ENCODE peak calls at places on chromosome 22, in eight cellular contexts. One of them, this sample, is unnamed.

GRCh38 chr22:45329536-45329936 is 19.8 kb downstream of the FAM118A start:
- DNase-seq in thoracic aorta: no peak
- DNase-seq in upper lobe of right lung: no peak
- DNase-seq in stimulated activated CD4-positive, alpha-beta T cell treated with anti-CD3 and anti-CD28 coated beads, Interleukin-4, amount 100 ng/mL, for 48 hours: no peak
- DNase-seq in activated CD8-positive, alpha-beta memory T cell treated with anti-CD3 and anti-CD28 coated beads, Interleukin-2, amount 50 U/mL, for 48 hours: no peak
- DNase-seq in fibroblast of lung: no peak
- DNase-seq in activated naive CD4-positive, alpha-beta T cell: no peak
- DNase-seq in stimulated activated effector memory CD8-positive, alpha-beta T cell treated with anti-CD3 and anti-CD28 coated beads, Interleukin-12 subunit alpha, Interleukin-12 subunit beta, amount 100 ng/mL, for 72 hours: no peak
- DNase-seq in this sample: no peak

GRCh38 chr22:48357196-48357595 is 1470.5 kb downstream of the BRD1 start:
- DNase-seq in thoracic aorta: no peak
- DNase-seq in activated CD8-positive, alpha-beta memory T cell treated with anti-CD3 and anti-CD28 coated beads, Interleukin-2, amount 50 U/mL, for 48 hours: no peak
- DNase-seq in stimulated activated CD4-positive, alpha-beta T cell treated with anti-CD3 and anti-CD28 coated beads, Interleukin-4, amount 100 ng/mL, for 48 hours: no peak
- DNase-seq in upper lobe of right lung: peak; percentile 48
- DNase-seq in fibroblast of lung: no peak
- DNase-seq in stimulated activated effector memory CD8-positive, alpha-beta T cell treated with anti-CD3 and anti-CD28 coated beads, Interleukin-12 subunit alpha, Interleukin-12 subunit beta, amount 100 ng/mL, for 72 hours: no peak
- DNase-seq in activated naive CD4-positive, alpha-beta T cell: no peak
- DNase-seq in this sample: no peak

GRCh38 chr22:44037519-44038370 is 13.6 kb downstream of the PARVB start:
- DNase-seq in stimulated activated CD4-positive, alpha-beta T cell treated with anti-CD3 and anti-CD28 coated beads, Interleukin-4, amount 100 ng/mL, for 48 hours: no peak
- DNase-seq in fibroblast of lung: peak; percentile 96
- DNase-seq in thoracic aorta: no peak
- DNase-seq in activated CD8-positive, alpha-beta memory T cell treated with anti-CD3 and anti-CD28 coated beads, Interleukin-2, amount 50 U/mL, for 48 hours: no peak
- DNase-seq in upper lobe of right lung: no peak
- DNase-seq in activated naive CD4-positive, alpha-beta T cell: no peak
- DNase-seq in stimulated activated effector memory CD8-positive, alpha-beta T cell treated with anti-CD3 and anti-CD28 coated beads, Interleukin-12 subunit alpha, Interleukin-12 subunit beta, amount 100 ng/mL, for 72 hours: no peak
- DNase-seq in this sample: no peak

GRCh38 chr22:36331912-36332622 is 55.7 kb downstream of the MYH9 start:
- DNase-seq in stimulated activated CD4-positive, alpha-beta T cell treated with anti-CD3 and anti-CD28 coated beads, Interleukin-4, amount 100 ng/mL, for 48 hours: peak; percentile 47
- DNase-seq in activated CD8-positive, alpha-beta memory T cell treated with anti-CD3 and anti-CD28 coated beads, Interleukin-2, amount 50 U/mL, for 48 hours: peak; percentile 80
- DNase-seq in thoracic aorta: no peak
- DNase-seq in fibroblast of lung: peak; percentile 60
- DNase-seq in upper lobe of right lung: peak; percentile 82
- DNase-seq in stimulated activated effector memory CD8-positive, alpha-beta T cell treated with anti-CD3 and anti-CD28 coated beads, Interleukin-12 subunit alpha, Interleukin-12 subunit beta, amount 100 ng/mL, for 72 hours: peak; percentile 87
- DNase-seq in activated naive CD4-positive, alpha-beta T cell: peak; percentile 34
- DNase-seq in this sample: peak; percentile 44

GRCh38 chr22:49538006-49538405 is 289.7 kb downstream of the BRD1 start:
- DNase-seq in stimulated activated CD4-positive, alpha-beta T cell treated with anti-CD3 and anti-CD28 coated beads, Interleukin-4, amount 100 ng/mL, for 48 hours: no peak
- DNase-seq in activated naive CD4-positive, alpha-beta T cell: no peak
- DNase-seq in thoracic aorta: no peak
- DNase-seq in fibroblast of lung: no peak
- DNase-seq in stimulated activated effector memory CD8-positive, alpha-beta T cell treated with anti-CD3 and anti-CD28 coated beads, Interleukin-12 subunit alpha, Interleukin-12 subunit beta, amount 100 ng/mL, for 72 hours: no peak
- DNase-seq in activated CD8-positive, alpha-beta memory T cell treated with anti-CD3 and anti-CD28 coated beads, Interleukin-2, amount 50 U/mL, for 48 hours: no peak
- DNase-seq in upper lobe of right lung: peak; percentile 20
- DNase-seq in this sample: no peak

GRCh38 chr22:21796863-21797262 is 61.3 kb upstream of the YPEL1 start:
- DNase-seq in upper lobe of right lung: no peak
- DNase-seq in activated naive CD4-positive, alpha-beta T cell: no peak
- DNase-seq in activated CD8-positive, alpha-beta memory T cell treated with anti-CD3 and anti-CD28 coated beads, Interleukin-2, amount 50 U/mL, for 48 hours: no peak
- DNase-seq in fibroblast of lung: no peak
- DNase-seq in stimulated activated effector memory CD8-positive, alpha-beta T cell treated with anti-CD3 and anti-CD28 coated beads, Interleukin-12 subunit alpha, Interleukin-12 subunit beta, amount 100 ng/mL, for 72 hours: no peak
- DNase-seq in thoracic aorta: no peak
- DNase-seq in stimulated activated CD4-positive, alpha-beta T cell treated with anti-CD3 and anti-CD28 coated beads, Interleukin-4, amount 100 ng/mL, for 48 hours: no peak
- DNase-seq in this sample: no peak

GRCh38 chr22:31676700-31677099 is 14.7 kb upstream of the PISD start:
- DNase-seq in fibroblast of lung: peak; percentile 93
- DNase-seq in stimulated activated effector memory CD8-positive, alpha-beta T cell treated with anti-CD3 and anti-CD28 coated beads, Interleukin-12 subunit alpha, Interleukin-12 subunit beta, amount 100 ng/mL, for 72 hours: peak; percentile 93
- DNase-seq in activated CD8-positive, alpha-beta memory T cell treated with anti-CD3 and anti-CD28 coated beads, Interleukin-2, amount 50 U/mL, for 48 hours: peak; percentile 94
- DNase-seq in thoracic aorta: peak; percentile 91
- DNase-seq in activated naive CD4-positive, alpha-beta T cell: peak; percentile 76
- DNase-seq in upper lobe of right lung: peak; percentile 98
- DNase-seq in stimulated activated CD4-positive, alpha-beta T cell treated with anti-CD3 and anti-CD28 coated beads, Interleukin-4, amount 100 ng/mL, for 48 hours: peak; percentile 91
- DNase-seq in this sample: peak; percentile 92

GRCh38 chr22:49011379-49011768 is 816.3 kb downstream of the BRD1 start:
- DNase-seq in fibroblast of lung: no peak
- DNase-seq in activated naive CD4-positive, alpha-beta T cell: no peak
- DNase-seq in thoracic aorta: no peak
- DNase-seq in stimulated activated CD4-positive, alpha-beta T cell treated with anti-CD3 and anti-CD28 coated beads, Interleukin-4, amount 100 ng/mL, for 48 hours: no peak
- DNase-seq in stimulated activated effector memory CD8-positive, alpha-beta T cell treated with anti-CD3 and anti-CD28 coated beads, Interleukin-12 subunit alpha, Interleukin-12 subunit beta, amount 100 ng/mL, for 72 hours: peak; percentile 22
- DNase-seq in upper lobe of right lung: no peak
- DNase-seq in activated CD8-positive, alpha-beta memory T cell treated with anti-CD3 and anti-CD28 coated beads, Interleukin-2, amount 50 U/mL, for 48 hours: peak; percentile 20
- DNase-seq in this sample: no peak

GRCh38 chr22:29300807-29301601 is 5.4 kb upstream of the GAS2L1 start:
- DNase-seq in thoracic aorta: no peak
- DNase-seq in activated naive CD4-positive, alpha-beta T cell: no peak
- DNase-seq in activated CD8-positive, alpha-beta memory T cell treated with anti-CD3 and anti-CD28 coated beads, Interleukin-2, amount 50 U/mL, for 48 hours: peak; percentile 62
- DNase-seq in fibroblast of lung: no peak
- DNase-seq in stimulated activated effector memory CD8-positive, alpha-beta T cell treated with anti-CD3 and anti-CD28 coated beads, Interleukin-12 subunit alpha, Interleukin-12 subunit beta, amount 100 ng/mL, for 72 hours: no peak
- DNase-seq in upper lobe of right lung: no peak
- DNase-seq in stimulated activated CD4-positive, alpha-beta T cell treated with anti-CD3 and anti-CD28 coated beads, Interleukin-4, amount 100 ng/mL, for 48 hours: no peak
- DNase-seq in this sample: no peak

GRCh38 chr22:39308614-39309363 is 10.6 kb downstream of the RPL3 start:
- DNase-seq in activated CD8-positive, alpha-beta memory T cell treated with anti-CD3 and anti-CD28 coated beads, Interleukin-2, amount 50 U/mL, for 48 hours: no peak
- DNase-seq in activated naive CD4-positive, alpha-beta T cell: no peak
- DNase-seq in stimulated activated effector memory CD8-positive, alpha-beta T cell treated with anti-CD3 and anti-CD28 coated beads, Interleukin-12 subunit alpha, Interleukin-12 subunit beta, amount 100 ng/mL, for 72 hours: no peak
- DNase-seq in fibroblast of lung: peak; percentile 90
- DNase-seq in stimulated activated CD4-positive, alpha-beta T cell treated with anti-CD3 and anti-CD28 coated beads, Interleukin-4, amount 100 ng/mL, for 48 hours: no peak
- DNase-seq in thoracic aorta: no peak
- DNase-seq in upper lobe of right lung: no peak
- DNase-seq in this sample: no peak

GRCh38 chr22:44439356-44440223 is 58.4 kb downstream of the RTL6 start:
- DNase-seq in activated CD8-positive, alpha-beta memory T cell treated with anti-CD3 and anti-CD28 coated beads, Interleukin-2, amount 50 U/mL, for 48 hours: no peak
- DNase-seq in stimulated activated CD4-positive, alpha-beta T cell treated with anti-CD3 and anti-CD28 coated beads, Interleukin-4, amount 100 ng/mL, for 48 hours: no peak
- DNase-seq in upper lobe of right lung: peak; percentile 20
- DNase-seq in thoracic aorta: no peak
- DNase-seq in stimulated activated effector memory CD8-positive, alpha-beta T cell treated with anti-CD3 and anti-CD28 coated beads, Interleukin-12 subunit alpha, Interleukin-12 subunit beta, amount 100 ng/mL, for 72 hours: no peak
- DNase-seq in fibroblast of lung: no peak
- DNase-seq in activated naive CD4-positive, alpha-beta T cell: no peak
- DNase-seq in this sample: no peak

GRCh38 chr22:36237462-36238347 is 1.6 kb downstream of the APOL2 start:
- DNase-seq in fibroblast of lung: no peak
- DNase-seq in activated naive CD4-positive, alpha-beta T cell: no peak
- DNase-seq in stimulated activated CD4-positive, alpha-beta T cell treated with anti-CD3 and anti-CD28 coated beads, Interleukin-4, amount 100 ng/mL, for 48 hours: no peak
- DNase-seq in thoracic aorta: no peak
- DNase-seq in upper lobe of right lung: no peak
- DNase-seq in stimulated activated effector memory CD8-positive, alpha-beta T cell treated with anti-CD3 and anti-CD28 coated beads, Interleukin-12 subunit alpha, Interleukin-12 subunit beta, amount 100 ng/mL, for 72 hours: no peak
- DNase-seq in activated CD8-positive, alpha-beta memory T cell treated with anti-CD3 and anti-CD28 coated beads, Interleukin-2, amount 50 U/mL, for 48 hours: no peak
- DNase-seq in this sample: no peak

GRCh38 chr22:41963453-41964105 is 5.7 kb upstream of the SEPTIN3 start:
- DNase-seq in upper lobe of right lung: peak; percentile 81
- DNase-seq in stimulated activated effector memory CD8-positive, alpha-beta T cell treated with anti-CD3 and anti-CD28 coated beads, Interleukin-12 subunit alpha, Interleukin-12 subunit beta, amount 100 ng/mL, for 72 hours: no peak
- DNase-seq in fibroblast of lung: peak; percentile 60
- DNase-seq in thoracic aorta: no peak
- DNase-seq in activated CD8-positive, alpha-beta memory T cell treated with anti-CD3 and anti-CD28 coated beads, Interleukin-2, amount 50 U/mL, for 48 hours: no peak
- DNase-seq in stimulated activated CD4-positive, alpha-beta T cell treated with anti-CD3 and anti-CD28 coated beads, Interleukin-4, amount 100 ng/mL, for 48 hours: no peak
- DNase-seq in activated naive CD4-positive, alpha-beta T cell: no peak
- DNase-seq in this sample: no peak

GRCh38 chr22:33864723-33865130 is 55.5 kb downstream of the LARGE1 start:
- DNase-seq in upper lobe of right lung: no peak
- DNase-seq in stimulated activated CD4-positive, alpha-beta T cell treated with anti-CD3 and anti-CD28 coated beads, Interleukin-4, amount 100 ng/mL, for 48 hours: no peak
- DNase-seq in activated naive CD4-positive, alpha-beta T cell: no peak
- DNase-seq in stimulated activated effector memory CD8-positive, alpha-beta T cell treated with anti-CD3 and anti-CD28 coated beads, Interleukin-12 subunit alpha, Interleukin-12 subunit beta, amount 100 ng/mL, for 72 hours: no peak
- DNase-seq in fibroblast of lung: no peak
- DNase-seq in activated CD8-positive, alpha-beta memory T cell treated with anti-CD3 and anti-CD28 coated beads, Interleukin-2, amount 50 U/mL, for 48 hours: no peak
- DNase-seq in thoracic aorta: no peak
- DNase-seq in this sample: no peak

GRCh38 chr22:48934446-48934845 is 893.2 kb downstream of the BRD1 start:
- DNase-seq in stimulated activated CD4-positive, alpha-beta T cell treated with anti-CD3 and anti-CD28 coated beads, Interleukin-4, amount 100 ng/mL, for 48 hours: no peak
- DNase-seq in stimulated activated effector memory CD8-positive, alpha-beta T cell treated with anti-CD3 and anti-CD28 coated beads, Interleukin-12 subunit alpha, Interleukin-12 subunit beta, amount 100 ng/mL, for 72 hours: no peak
- DNase-seq in activated naive CD4-positive, alpha-beta T cell: no peak
- DNase-seq in fibroblast of lung: no peak
- DNase-seq in upper lobe of right lung: no peak
- DNase-seq in activated CD8-positive, alpha-beta memory T cell treated with anti-CD3 and anti-CD28 coated beads, Interleukin-2, amount 50 U/mL, for 48 hours: no peak
- DNase-seq in thoracic aorta: no peak
- DNase-seq in this sample: no peak

GRCh38 chr22:25081409-25081824 is 118.2 kb upstream of the CRYBB3 start:
- DNase-seq in stimulated activated CD4-positive, alpha-beta T cell treated with anti-CD3 and anti-CD28 coated beads, Interleukin-4, amount 100 ng/mL, for 48 hours: peak; percentile 55
- DNase-seq in upper lobe of right lung: no peak
- DNase-seq in fibroblast of lung: no peak
- DNase-seq in activated CD8-positive, alpha-beta memory T cell treated with anti-CD3 and anti-CD28 coated beads, Interleukin-2, amount 50 U/mL, for 48 hours: no peak
- DNase-seq in thoracic aorta: no peak
- DNase-seq in stimulated activated effector memory CD8-positive, alpha-beta T cell treated with anti-CD3 and anti-CD28 coated beads, Interleukin-12 subunit alpha, Interleukin-12 subunit beta, amount 100 ng/mL, for 72 hours: no peak
- DNase-seq in activated naive CD4-positive, alpha-beta T cell: peak; percentile 18
- DNase-seq in this sample: peak; percentile 22

GRCh38 chr22:20155330-20156041 is 4.6 kb upstream of the CCDC188 start:
- DNase-seq in activated naive CD4-positive, alpha-beta T cell: no peak
- DNase-seq in activated CD8-positive, alpha-beta memory T cell treated with anti-CD3 and anti-CD28 coated beads, Interleukin-2, amount 50 U/mL, for 48 hours: no peak
- DNase-seq in upper lobe of right lung: no peak
- DNase-seq in stimulated activated effector memory CD8-positive, alpha-beta T cell treated with anti-CD3 and anti-CD28 coated beads, Interleukin-12 subunit alpha, Interleukin-12 subunit beta, amount 100 ng/mL, for 72 hours: no peak
- DNase-seq in fibroblast of lung: peak; percentile 73
- DNase-seq in stimulated activated CD4-positive, alpha-beta T cell treated with anti-CD3 and anti-CD28 coated beads, Interleukin-4, amount 100 ng/mL, for 48 hours: no peak
- DNase-seq in thoracic aorta: no peak
- DNase-seq in this sample: no peak

GRCh38 chr22:35552846-35553245 is 12.2 kb downstream of the RASD2 start:
- DNase-seq in stimulated activated effector memory CD8-positive, alpha-beta T cell treated with anti-CD3 and anti-CD28 coated beads, Interleukin-12 subunit alpha, Interleukin-12 subunit beta, amount 100 ng/mL, for 72 hours: no peak
- DNase-seq in upper lobe of right lung: no peak
- DNase-seq in activated naive CD4-positive, alpha-beta T cell: no peak
- DNase-seq in activated CD8-positive, alpha-beta memory T cell treated with anti-CD3 and anti-CD28 coated beads, Interleukin-2, amount 50 U/mL, for 48 hours: no peak
- DNase-seq in thoracic aorta: no peak
- DNase-seq in fibroblast of lung: no peak
- DNase-seq in stimulated activated CD4-positive, alpha-beta T cell treated with anti-CD3 and anti-CD28 coated beads, Interleukin-4, amount 100 ng/mL, for 48 hours: no peak
- DNase-seq in this sample: no peak

GRCh38 chr22:44931766-44932165 is 78.0 kb downstream of the PHF21B start:
- DNase-seq in fibroblast of lung: no peak
- DNase-seq in thoracic aorta: no peak
- DNase-seq in stimulated activated CD4-positive, alpha-beta T cell treated with anti-CD3 and anti-CD28 coated beads, Interleukin-4, amount 100 ng/mL, for 48 hours: no peak
- DNase-seq in stimulated activated effector memory CD8-positive, alpha-beta T cell treated with anti-CD3 and anti-CD28 coated beads, Interleukin-12 subunit alpha, Interleukin-12 subunit beta, amount 100 ng/mL, for 72 hours: no peak
- DNase-seq in activated CD8-positive, alpha-beta memory T cell treated with anti-CD3 and anti-CD28 coated beads, Interleukin-2, amount 50 U/mL, for 48 hours: no peak
- DNase-seq in upper lobe of right lung: no peak
- DNase-seq in activated naive CD4-positive, alpha-beta T cell: no peak
- DNase-seq in this sample: no peak

GRCh38 chr22:40107244-40107643 is 70.5 kb upstream of the TNRC6B start:
- DNase-seq in activated naive CD4-positive, alpha-beta T cell: no peak
- DNase-seq in upper lobe of right lung: no peak
- DNase-seq in activated CD8-positive, alpha-beta memory T cell treated with anti-CD3 and anti-CD28 coated beads, Interleukin-2, amount 50 U/mL, for 48 hours: no peak
- DNase-seq in thoracic aorta: no peak
- DNase-seq in stimulated activated effector memory CD8-positive, alpha-beta T cell treated with anti-CD3 and anti-CD28 coated beads, Interleukin-12 subunit alpha, Interleukin-12 subunit beta, amount 100 ng/mL, for 72 hours: no peak
- DNase-seq in stimulated activated CD4-positive, alpha-beta T cell treated with anti-CD3 and anti-CD28 coated beads, Interleukin-4, amount 100 ng/mL, for 48 hours: no peak
- DNase-seq in fibroblast of lung: no peak
- DNase-seq in this sample: no peak

GRCh38 chr22:47153854-47154542 is 391.5 kb downstream of the TBC1D22A start:
- DNase-seq in stimulated activated effector memory CD8-positive, alpha-beta T cell treated with anti-CD3 and anti-CD28 coated beads, Interleukin-12 subunit alpha, Interleukin-12 subunit beta, amount 100 ng/mL, for 72 hours: no peak
- DNase-seq in activated CD8-positive, alpha-beta memory T cell treated with anti-CD3 and anti-CD28 coated beads, Interleukin-2, amount 50 U/mL, for 48 hours: no peak
- DNase-seq in thoracic aorta: no peak
- DNase-seq in activated naive CD4-positive, alpha-beta T cell: no peak
- DNase-seq in stimulated activated CD4-positive, alpha-beta T cell treated with anti-CD3 and anti-CD28 coated beads, Interleukin-4, amount 100 ng/mL, for 48 hours: no peak
- DNase-seq in upper lobe of right lung: no peak
- DNase-seq in fibroblast of lung: peak; percentile 3
- DNase-seq in this sample: no peak

GRCh38 chr22:36455571-36456458 is 25.6 kb downstream of the TXN2 start:
- DNase-seq in activated naive CD4-positive, alpha-beta T cell: no peak
- DNase-seq in upper lobe of right lung: no peak
- DNase-seq in fibroblast of lung: no peak
- DNase-seq in stimulated activated effector memory CD8-positive, alpha-beta T cell treated with anti-CD3 and anti-CD28 coated beads, Interleukin-12 subunit alpha, Interleukin-12 subunit beta, amount 100 ng/mL, for 72 hours: no peak
- DNase-seq in thoracic aorta: no peak
- DNase-seq in activated CD8-positive, alpha-beta memory T cell treated with anti-CD3 and anti-CD28 coated beads, Interleukin-2, amount 50 U/mL, for 48 hours: no peak
- DNase-seq in stimulated activated CD4-positive, alpha-beta T cell treated with anti-CD3 and anti-CD28 coated beads, Interleukin-4, amount 100 ng/mL, for 48 hours: no peak
- DNase-seq in this sample: no peak

GRCh38 chr22:29308791-29309262 is 2.4 kb downstream of the GAS2L1 start:
- DNase-seq in stimulated activated CD4-positive, alpha-beta T cell treated with anti-CD3 and anti-CD28 coated beads, Interleukin-4, amount 100 ng/mL, for 48 hours: no peak
- DNase-seq in activated naive CD4-positive, alpha-beta T cell: no peak
- DNase-seq in fibroblast of lung: peak; percentile 85
- DNase-seq in activated CD8-positive, alpha-beta memory T cell treated with anti-CD3 and anti-CD28 coated beads, Interleukin-2, amount 50 U/mL, for 48 hours: peak; percentile 64
- DNase-seq in stimulated activated effector memory CD8-positive, alpha-beta T cell treated with anti-CD3 and anti-CD28 coated beads, Interleukin-12 subunit alpha, Interleukin-12 subunit beta, amount 100 ng/mL, for 72 hours: no peak
- DNase-seq in thoracic aorta: no peak
- DNase-seq in upper lobe of right lung: no peak
- DNase-seq in this sample: peak; percentile 37

GRCh38 chr22:28992565-28993326 is 68.9 kb downstream of the C22orf31 start:
- DNase-seq in stimulated activated CD4-positive, alpha-beta T cell treated with anti-CD3 and anti-CD28 coated beads, Interleukin-4, amount 100 ng/mL, for 48 hours: no peak
- DNase-seq in activated CD8-positive, alpha-beta memory T cell treated with anti-CD3 and anti-CD28 coated beads, Interleukin-2, amount 50 U/mL, for 48 hours: no peak
- DNase-seq in thoracic aorta: no peak
- DNase-seq in stimulated activated effector memory CD8-positive, alpha-beta T cell treated with anti-CD3 and anti-CD28 coated beads, Interleukin-12 subunit alpha, Interleukin-12 subunit beta, amount 100 ng/mL, for 72 hours: no peak
- DNase-seq in fibroblast of lung: no peak
- DNase-seq in activated naive CD4-positive, alpha-beta T cell: no peak
- DNase-seq in upper lobe of right lung: no peak
- DNase-seq in this sample: no peak

GRCh38 chr22:36874309-36874696 is 13.5 kb downstream of the NCF4 start:
- DNase-seq in activated naive CD4-positive, alpha-beta T cell: no peak
- DNase-seq in thoracic aorta: no peak
- DNase-seq in stimulated activated CD4-positive, alpha-beta T cell treated with anti-CD3 and anti-CD28 coated beads, Interleukin-4, amount 100 ng/mL, for 48 hours: no peak
- DNase-seq in fibroblast of lung: no peak
- DNase-seq in upper lobe of right lung: no peak
- DNase-seq in activated CD8-positive, alpha-beta memory T cell treated with anti-CD3 and anti-CD28 coated beads, Interleukin-2, amount 50 U/mL, for 48 hours: no peak
- DNase-seq in stimulated activated effector memory CD8-positive, alpha-beta T cell treated with anti-CD3 and anti-CD28 coated beads, Interleukin-12 subunit alpha, Interleukin-12 subunit beta, amount 100 ng/mL, for 72 hours: no peak
- DNase-seq in this sample: no peak

GRCh38 chr22:29143848-29144785 is 61.6 kb upstream of the EMID1 start:
- DNase-seq in activated naive CD4-positive, alpha-beta T cell: no peak
- DNase-seq in upper lobe of right lung: no peak
- DNase-seq in activated CD8-positive, alpha-beta memory T cell treated with anti-CD3 and anti-CD28 coated beads, Interleukin-2, amount 50 U/mL, for 48 hours: peak; percentile 40
- DNase-seq in stimulated activated effector memory CD8-positive, alpha-beta T cell treated with anti-CD3 and anti-CD28 coated beads, Interleukin-12 subunit alpha, Interleukin-12 subunit beta, amount 100 ng/mL, for 72 hours: no peak
- DNase-seq in fibroblast of lung: no peak
- DNase-seq in thoracic aorta: no peak
- DNase-seq in stimulated activated CD4-positive, alpha-beta T cell treated with anti-CD3 and anti-CD28 coated beads, Interleukin-4, amount 100 ng/mL, for 48 hours: no peak
- DNase-seq in this sample: no peak

This sample was measured in T-cell.